ENCODE peak calls at places on chromosomes 2 and 18, in six cellular contexts. One of them, this sample, is unnamed.

GRCh38 chr2:3606028-3606369 is 11.1 kb downstream of the COLEC11 start:
- DNase-seq in nephron progenitor cell: no peak
- DNase-seq in left cardiac atrium: no peak
- DNase-seq in tibial artery: no peak
- DNase-seq in HFFc6: no peak
- DNase-seq in stimulated activated CD4-positive, alpha-beta T cell treated with anti-CD3 and anti-CD28 coated beads, Interleukin-2, amount 100 ng/mL, for 48 hours: no peak
- DNase-seq in this sample: no peak

GRCh38 chr2:27262379-27263286 is at the start of gene SLC30A3:
- DNase-seq in nephron progenitor cell: peak
- DNase-seq in left cardiac atrium: peak
- DNase-seq in tibial artery: peak
- DNase-seq in HFFc6: no peak
- DNase-seq in stimulated activated CD4-positive, alpha-beta T cell treated with anti-CD3 and anti-CD28 coated beads, Interleukin-2, amount 100 ng/mL, for 48 hours: peak
- DNase-seq in this sample: no peak

GRCh38 chr2:10340593-10340975 is 37.9 kb downstream of the HPCAL1 start:
- DNase-seq in nephron progenitor cell: no peak
- DNase-seq in left cardiac atrium: no peak
- DNase-seq in tibial artery: no peak
- DNase-seq in HFFc6: no peak
- DNase-seq in stimulated activated CD4-positive, alpha-beta T cell treated with anti-CD3 and anti-CD28 coated beads, Interleukin-2, amount 100 ng/mL, for 48 hours: no peak
- DNase-seq in this sample: no peak

GRCh38 chr2:100237046-100237615 is 85.2 kb downstream of the LONRF2 start:
- DNase-seq in nephron progenitor cell: no peak
- DNase-seq in left cardiac atrium: no peak
- DNase-seq in tibial artery: no peak
- DNase-seq in HFFc6: no peak
- DNase-seq in stimulated activated CD4-positive, alpha-beta T cell treated with anti-CD3 and anti-CD28 coated beads, Interleukin-2, amount 100 ng/mL, for 48 hours: no peak
- DNase-seq in this sample: no peak

GRCh38 chr2:191901031-191901430 is 54.1 kb upstream of the CAVIN2 start:
- DNase-seq in nephron progenitor cell: no peak
- DNase-seq in left cardiac atrium: no peak
- DNase-seq in tibial artery: no peak
- DNase-seq in HFFc6: no peak
- DNase-seq in stimulated activated CD4-positive, alpha-beta T cell treated with anti-CD3 and anti-CD28 coated beads, Interleukin-2, amount 100 ng/mL, for 48 hours: no peak
- DNase-seq in this sample: no peak

GRCh38 chr2:55595536-55595935 is 21.9 kb downstream of the PPP4R3B start:
- DNase-seq in nephron progenitor cell: no peak
- DNase-seq in left cardiac atrium: no peak
- DNase-seq in tibial artery: no peak
- DNase-seq in HFFc6: no peak
- DNase-seq in stimulated activated CD4-positive, alpha-beta T cell treated with anti-CD3 and anti-CD28 coated beads, Interleukin-2, amount 100 ng/mL, for 48 hours: no peak
- DNase-seq in this sample: no peak

GRCh38 chr2:102848366-102848839 is 86.6 kb downstream of the TMEM182 start:
- DNase-seq in nephron progenitor cell: peak
- DNase-seq in left cardiac atrium: peak
- DNase-seq in tibial artery: peak
- DNase-seq in HFFc6: no peak
- DNase-seq in stimulated activated CD4-positive, alpha-beta T cell treated with anti-CD3 and anti-CD28 coated beads, Interleukin-2, amount 100 ng/mL, for 48 hours: no peak
- DNase-seq in this sample: peak

GRCh38 chr2:110748489-110748867 is 16.1 kb downstream of the ACOXL start:
- DNase-seq in nephron progenitor cell: no peak
- DNase-seq in left cardiac atrium: no peak
- DNase-seq in tibial artery: no peak
- DNase-seq in HFFc6: no peak
- DNase-seq in stimulated activated CD4-positive, alpha-beta T cell treated with anti-CD3 and anti-CD28 coated beads, Interleukin-2, amount 100 ng/mL, for 48 hours: peak
- DNase-seq in this sample: peak

GRCh38 chr2:207223051-207223450 is 57.3 kb upstream of the KLF7 start:
- DNase-seq in nephron progenitor cell: no peak
- DNase-seq in left cardiac atrium: no peak
- DNase-seq in tibial artery: no peak
- DNase-seq in HFFc6: peak
- DNase-seq in stimulated activated CD4-positive, alpha-beta T cell treated with anti-CD3 and anti-CD28 coated beads, Interleukin-2, amount 100 ng/mL, for 48 hours: no peak
- DNase-seq in this sample: peak

GRCh38 chr2:28296904-28297303 is 95.8 kb upstream of the FOSL2 start:
- DNase-seq in nephron progenitor cell: no peak
- DNase-seq in left cardiac atrium: no peak
- DNase-seq in tibial artery: no peak
- DNase-seq in HFFc6: peak
- DNase-seq in stimulated activated CD4-positive, alpha-beta T cell treated with anti-CD3 and anti-CD28 coated beads, Interleukin-2, amount 100 ng/mL, for 48 hours: no peak
- DNase-seq in this sample: no peak

GRCh38 chr2:69734040-69734611 is 7.8 kb upstream of the ANXA4 start:
- DNase-seq in nephron progenitor cell: no peak
- DNase-seq in left cardiac atrium: peak
- DNase-seq in tibial artery: no peak
- DNase-seq in HFFc6: no peak
- DNase-seq in stimulated activated CD4-positive, alpha-beta T cell treated with anti-CD3 and anti-CD28 coated beads, Interleukin-2, amount 100 ng/mL, for 48 hours: no peak
- DNase-seq in this sample: no peak

GRCh38 chr2:176188969-176189665 is 649 bp downstream of the HOXD1 start:
- DNase-seq in nephron progenitor cell: peak
- DNase-seq in left cardiac atrium: no peak
- DNase-seq in tibial artery: no peak
- DNase-seq in HFFc6: no peak
- DNase-seq in stimulated activated CD4-positive, alpha-beta T cell treated with anti-CD3 and anti-CD28 coated beads, Interleukin-2, amount 100 ng/mL, for 48 hours: no peak
- DNase-seq in this sample: no peak

GRCh38 chr2:215269397-215270117 is 42.3 kb upstream of the ATIC start:
- DNase-seq in nephron progenitor cell: peak
- DNase-seq in left cardiac atrium: peak
- DNase-seq in tibial artery: peak
- DNase-seq in HFFc6: peak
- DNase-seq in stimulated activated CD4-positive, alpha-beta T cell treated with anti-CD3 and anti-CD28 coated beads, Interleukin-2, amount 100 ng/mL, for 48 hours: peak
- DNase-seq in this sample: peak

GRCh38 chr2:133194068-133194655 is 374.1 kb downstream of the NCKAP5 start:
- DNase-seq in nephron progenitor cell: no peak
- DNase-seq in left cardiac atrium: no peak
- DNase-seq in tibial artery: no peak
- DNase-seq in HFFc6: no peak
- DNase-seq in stimulated activated CD4-positive, alpha-beta T cell treated with anti-CD3 and anti-CD28 coated beads, Interleukin-2, amount 100 ng/mL, for 48 hours: no peak
- DNase-seq in this sample: no peak

GRCh38 chr2:126981476-126981875 is 82.8 kb downstream of the TEX51 start:
- DNase-seq in nephron progenitor cell: no peak
- DNase-seq in left cardiac atrium: no peak
- DNase-seq in tibial artery: no peak
- DNase-seq in HFFc6: no peak
- DNase-seq in stimulated activated CD4-positive, alpha-beta T cell treated with anti-CD3 and anti-CD28 coated beads, Interleukin-2, amount 100 ng/mL, for 48 hours: no peak
- DNase-seq in this sample: no peak

GRCh38 chr2:231680284-231680991 is 27.9 kb upstream of the PTMA start:
- DNase-seq in nephron progenitor cell: no peak
- DNase-seq in left cardiac atrium: no peak
- DNase-seq in tibial artery: no peak
- DNase-seq in HFFc6: no peak
- DNase-seq in stimulated activated CD4-positive, alpha-beta T cell treated with anti-CD3 and anti-CD28 coated beads, Interleukin-2, amount 100 ng/mL, for 48 hours: no peak
- DNase-seq in this sample: no peak

GRCh38 chr18:54388203-54389142 is 30.8 kb downstream of the C18orf54 start:
- DNase-seq in nephron progenitor cell: peak
- DNase-seq in left cardiac atrium: peak
- DNase-seq in tibial artery: no peak
- DNase-seq in HFFc6: peak
- DNase-seq in stimulated activated CD4-positive, alpha-beta T cell treated with anti-CD3 and anti-CD28 coated beads, Interleukin-2, amount 100 ng/mL, for 48 hours: peak
- DNase-seq in this sample: peak

GRCh38 chr2:37625156-37625555 is 46.3 kb downstream of the CDC42EP3 start:
- DNase-seq in nephron progenitor cell: no peak
- DNase-seq in left cardiac atrium: no peak
- DNase-seq in tibial artery: no peak
- DNase-seq in HFFc6: peak
- DNase-seq in stimulated activated CD4-positive, alpha-beta T cell treated with anti-CD3 and anti-CD28 coated beads, Interleukin-2, amount 100 ng/mL, for 48 hours: no peak
- DNase-seq in this sample: peak

GRCh38 chr2:197515798-197516761 is at the start of gene MOB4:
- DNase-seq in nephron progenitor cell: peak
- DNase-seq in left cardiac atrium: peak
- DNase-seq in tibial artery: peak
- DNase-seq in HFFc6: peak
- DNase-seq in stimulated activated CD4-positive, alpha-beta T cell treated with anti-CD3 and anti-CD28 coated beads, Interleukin-2, amount 100 ng/mL, for 48 hours: peak
- DNase-seq in this sample: peak

GRCh38 chr2:231597014-231597611 is 4.4 kb downstream of the TEX44 start:
- DNase-seq in nephron progenitor cell: no peak
- DNase-seq in left cardiac atrium: peak
- DNase-seq in tibial artery: peak
- DNase-seq in HFFc6: no peak
- DNase-seq in stimulated activated CD4-positive, alpha-beta T cell treated with anti-CD3 and anti-CD28 coated beads, Interleukin-2, amount 100 ng/mL, for 48 hours: no peak
- DNase-seq in this sample: no peak

GRCh38 chr2:227765788-227766187 is 20.1 kb downstream of the SCYGR8 start:
- DNase-seq in nephron progenitor cell: no peak
- DNase-seq in left cardiac atrium: no peak
- DNase-seq in tibial artery: no peak
- DNase-seq in HFFc6: no peak
- DNase-seq in stimulated activated CD4-positive, alpha-beta T cell treated with anti-CD3 and anti-CD28 coated beads, Interleukin-2, amount 100 ng/mL, for 48 hours: no peak
- DNase-seq in this sample: no peak

GRCh38 chr18:12625242-12625641 is 32.7 kb downstream of the SPIRE1 start:
- DNase-seq in nephron progenitor cell: no peak
- DNase-seq in left cardiac atrium: no peak
- DNase-seq in tibial artery: no peak
- DNase-seq in HFFc6: no peak
- DNase-seq in stimulated activated CD4-positive, alpha-beta T cell treated with anti-CD3 and anti-CD28 coated beads, Interleukin-2, amount 100 ng/mL, for 48 hours: no peak
- DNase-seq in this sample: no peak

GRCh38 chr18:38077219-38077618 is 511.6 kb upstream of the CELF4 start:
- DNase-seq in nephron progenitor cell: peak
- DNase-seq in left cardiac atrium: no peak
- DNase-seq in tibial artery: no peak
- DNase-seq in HFFc6: no peak
- DNase-seq in stimulated activated CD4-positive, alpha-beta T cell treated with anti-CD3 and anti-CD28 coated beads, Interleukin-2, amount 100 ng/mL, for 48 hours: no peak
- DNase-seq in this sample: no peak

GRCh38 chr2:12050381-12050780 is 303.9 kb downstream of the LPIN1 start:
- DNase-seq in nephron progenitor cell: no peak
- DNase-seq in left cardiac atrium: no peak
- DNase-seq in tibial artery: no peak
- DNase-seq in HFFc6: peak
- DNase-seq in stimulated activated CD4-positive, alpha-beta T cell treated with anti-CD3 and anti-CD28 coated beads, Interleukin-2, amount 100 ng/mL, for 48 hours: no peak
- DNase-seq in this sample: peak

GRCh38 chr2:216619411-216620393 is 13.5 kb upstream of the IGFBP2 start:
- DNase-seq in nephron progenitor cell: no peak
- DNase-seq in left cardiac atrium: no peak
- DNase-seq in tibial artery: no peak
- DNase-seq in HFFc6: no peak
- DNase-seq in stimulated activated CD4-positive, alpha-beta T cell treated with anti-CD3 and anti-CD28 coated beads, Interleukin-2, amount 100 ng/mL, for 48 hours: no peak
- DNase-seq in this sample: no peak

GRCh38 chr2:32495139-32495538 is 132.7 kb upstream of the TTC27 start:
- DNase-seq in nephron progenitor cell: no peak
- DNase-seq in left cardiac atrium: no peak
- DNase-seq in tibial artery: no peak
- DNase-seq in HFFc6: no peak
- DNase-seq in stimulated activated CD4-positive, alpha-beta T cell treated with anti-CD3 and anti-CD28 coated beads, Interleukin-2, amount 100 ng/mL, for 48 hours: no peak
- DNase-seq in this sample: peak

GRCh38 chr2:8132371-8132831 is 549.5 kb upstream of the ID2 start:
- DNase-seq in nephron progenitor cell: no peak
- DNase-seq in left cardiac atrium: no peak
- DNase-seq in tibial artery: no peak
- DNase-seq in HFFc6: no peak
- DNase-seq in stimulated activated CD4-positive, alpha-beta T cell treated with anti-CD3 and anti-CD28 coated beads, Interleukin-2, amount 100 ng/mL, for 48 hours: no peak
- DNase-seq in this sample: peak

GRCh38 chr2:85935746-85936208 is 47.0 kb upstream of the ST3GAL5 start:
- DNase-seq in nephron progenitor cell: no peak
- DNase-seq in left cardiac atrium: no peak
- DNase-seq in tibial artery: no peak
- DNase-seq in HFFc6: peak
- DNase-seq in stimulated activated CD4-positive, alpha-beta T cell treated with anti-CD3 and anti-CD28 coated beads, Interleukin-2, amount 100 ng/mL, for 48 hours: no peak
- DNase-seq in this sample: peak

GRCh38 chr2:20428717-20429490 is 18.0 kb upstream of the RHOB start:
- DNase-seq in nephron progenitor cell: no peak
- DNase-seq in left cardiac atrium: no peak
- DNase-seq in tibial artery: no peak
- DNase-seq in HFFc6: no peak
- DNase-seq in stimulated activated CD4-positive, alpha-beta T cell treated with anti-CD3 and anti-CD28 coated beads, Interleukin-2, amount 100 ng/mL, for 48 hours: no peak
- DNase-seq in this sample: no peak

GRCh38 chr2:169661263-169661662 is 32.9 kb downstream of the CFAP210 start:
- DNase-seq in nephron progenitor cell: no peak
- DNase-seq in left cardiac atrium: no peak
- DNase-seq in tibial artery: no peak
- DNase-seq in HFFc6: no peak
- DNase-seq in stimulated activated CD4-positive, alpha-beta T cell treated with anti-CD3 and anti-CD28 coated beads, Interleukin-2, amount 100 ng/mL, for 48 hours: no peak
- DNase-seq in this sample: no peak

GRCh38 chr2:226308981-226309380 is 490.6 kb downstream of the IRS1 start:
- DNase-seq in nephron progenitor cell: no peak
- DNase-seq in left cardiac atrium: no peak
- DNase-seq in tibial artery: no peak
- DNase-seq in HFFc6: peak
- DNase-seq in stimulated activated CD4-positive, alpha-beta T cell treated with anti-CD3 and anti-CD28 coated beads, Interleukin-2, amount 100 ng/mL, for 48 hours: no peak
- DNase-seq in this sample: peak

GRCh38 chr18:35949903-35950627 is 22.4 kb upstream of the RMP24 start:
- DNase-seq in nephron progenitor cell: peak
- DNase-seq in left cardiac atrium: peak
- DNase-seq in tibial artery: peak
- DNase-seq in HFFc6: peak
- DNase-seq in stimulated activated CD4-positive, alpha-beta T cell treated with anti-CD3 and anti-CD28 coated beads, Interleukin-2, amount 100 ng/mL, for 48 hours: peak
- DNase-seq in this sample: peak

GRCh38 chr2:229407170-229407569 is 136.1 kb upstream of the PID1 start:
- DNase-seq in nephron progenitor cell: no peak
- DNase-seq in left cardiac atrium: peak
- DNase-seq in tibial artery: peak
- DNase-seq in HFFc6: peak
- DNase-seq in stimulated activated CD4-positive, alpha-beta T cell treated with anti-CD3 and anti-CD28 coated beads, Interleukin-2, amount 100 ng/mL, for 48 hours: no peak
- DNase-seq in this sample: peak

GRCh38 chr2:224586127-224586702 is 1.1 kb upstream of the CUL3 start:
- DNase-seq in nephron progenitor cell: no peak
- DNase-seq in left cardiac atrium: no peak
- DNase-seq in tibial artery: no peak
- DNase-seq in HFFc6: no peak
- DNase-seq in stimulated activated CD4-positive, alpha-beta T cell treated with anti-CD3 and anti-CD28 coated beads, Interleukin-2, amount 100 ng/mL, for 48 hours: no peak
- DNase-seq in this sample: no peak

GRCh38 chr2:174544156-174544555 is 53.4 kb downstream of the WIPF1 start:
- DNase-seq in nephron progenitor cell: no peak
- DNase-seq in left cardiac atrium: no peak
- DNase-seq in tibial artery: no peak
- DNase-seq in HFFc6: no peak
- DNase-seq in stimulated activated CD4-positive, alpha-beta T cell treated with anti-CD3 and anti-CD28 coated beads, Interleukin-2, amount 100 ng/mL, for 48 hours: no peak
- DNase-seq in this sample: no peak